ENCODE peak calls at places on chromosomes 1 and 21, in eight cellular contexts. One of them, this sample, is unnamed.

GRCh38 chr1:220184503-220184902 is 87.8 kb downstream of the RAB3GAP2 start:
- DNase-seq in upper lobe of right lung: no peak
- DNase-seq in SK-N-SH: no peak
- DNase-seq in mesenchymal stem cell: no peak
- DNase-seq in RWPE1: no peak
- DNase-seq in hypothalamus: no peak
- DNase-seq in stimulated activated CD4-positive, alpha-beta T cell treated with anti-CD3 and anti-CD28 coated beads, TNF-alpha, amount 100 ng/mL, for 1 hour: no peak
- DNase-seq in Right ventricle myocardium inferior: no peak
- DNase-seq in this sample: no peak

GRCh38 chr1:22542886-22543285 is 20.4 kb upstream of the EPHA8 start:
- DNase-seq in RWPE1: no peak
- DNase-seq in hypothalamus: no peak
- DNase-seq in stimulated activated CD4-positive, alpha-beta T cell treated with anti-CD3 and anti-CD28 coated beads, TNF-alpha, amount 100 ng/mL, for 1 hour: no peak
- DNase-seq in Right ventricle myocardium inferior: no peak
- DNase-seq in SK-N-SH: no peak
- DNase-seq in upper lobe of right lung: no peak
- DNase-seq in mesenchymal stem cell: no peak
- DNase-seq in this sample: no peak

GRCh38 chr1:112904831-112905227 is 51.2 kb downstream of the SLC16A1 start:
- DNase-seq in Right ventricle myocardium inferior: no peak
- DNase-seq in RWPE1: peak; percentile 74
- DNase-seq in hypothalamus: no peak
- DNase-seq in SK-N-SH: no peak
- DNase-seq in mesenchymal stem cell: no peak
- DNase-seq in upper lobe of right lung: peak; percentile 73
- DNase-seq in stimulated activated CD4-positive, alpha-beta T cell treated with anti-CD3 and anti-CD28 coated beads, TNF-alpha, amount 100 ng/mL, for 1 hour: no peak
- DNase-seq in this sample: no peak

GRCh38 chr1:22379566-22379965 is 72.1 kb upstream of the ZBTB40 start:
- DNase-seq in stimulated activated CD4-positive, alpha-beta T cell treated with anti-CD3 and anti-CD28 coated beads, TNF-alpha, amount 100 ng/mL, for 1 hour: no peak
- DNase-seq in hypothalamus: no peak
- DNase-seq in SK-N-SH: peak; percentile 69
- DNase-seq in RWPE1: no peak
- DNase-seq in upper lobe of right lung: no peak
- DNase-seq in Right ventricle myocardium inferior: no peak
- DNase-seq in mesenchymal stem cell: no peak
- DNase-seq in this sample: no peak

GRCh38 chr21:26804895-26805609 is 40.2 kb downstream of the ADAMTS1 start:
- DNase-seq in mesenchymal stem cell: no peak
- DNase-seq in stimulated activated CD4-positive, alpha-beta T cell treated with anti-CD3 and anti-CD28 coated beads, TNF-alpha, amount 100 ng/mL, for 1 hour: no peak
- DNase-seq in RWPE1: no peak
- DNase-seq in SK-N-SH: no peak
- DNase-seq in Right ventricle myocardium inferior: no peak
- DNase-seq in hypothalamus: no peak
- DNase-seq in upper lobe of right lung: no peak
- DNase-seq in this sample: peak; percentile 36

GRCh38 chr1:154849645-154850131 is 20.4 kb downstream of the KCNN3 start:
- DNase-seq in upper lobe of right lung: no peak
- DNase-seq in stimulated activated CD4-positive, alpha-beta T cell treated with anti-CD3 and anti-CD28 coated beads, TNF-alpha, amount 100 ng/mL, for 1 hour: no peak
- DNase-seq in hypothalamus: no peak
- DNase-seq in SK-N-SH: no peak
- DNase-seq in mesenchymal stem cell: no peak
- DNase-seq in RWPE1: no peak
- DNase-seq in Right ventricle myocardium inferior: peak; percentile 53
- DNase-seq in this sample: no peak

GRCh38 chr1:211527006-211527405 is 35.0 kb upstream of the RD3 start:
- DNase-seq in hypothalamus: no peak
- DNase-seq in Right ventricle myocardium inferior: no peak
- DNase-seq in mesenchymal stem cell: no peak
- DNase-seq in upper lobe of right lung: no peak
- DNase-seq in SK-N-SH: no peak
- DNase-seq in stimulated activated CD4-positive, alpha-beta T cell treated with anti-CD3 and anti-CD28 coated beads, TNF-alpha, amount 100 ng/mL, for 1 hour: no peak
- DNase-seq in RWPE1: no peak
- DNase-seq in this sample: no peak

GRCh38 chr1:105004515-105004914 is 1254.8 kb downstream of the AMY1C start:
- DNase-seq in stimulated activated CD4-positive, alpha-beta T cell treated with anti-CD3 and anti-CD28 coated beads, TNF-alpha, amount 100 ng/mL, for 1 hour: no peak
- DNase-seq in RWPE1: no peak
- DNase-seq in upper lobe of right lung: no peak
- DNase-seq in hypothalamus: no peak
- DNase-seq in Right ventricle myocardium inferior: no peak
- DNase-seq in SK-N-SH: no peak
- DNase-seq in mesenchymal stem cell: no peak
- DNase-seq in this sample: no peak

GRCh38 chr1:44988531-44989156 is 2.2 kb upstream of the EIF2B3 start:
- DNase-seq in hypothalamus: no peak
- DNase-seq in mesenchymal stem cell: no peak
- DNase-seq in Right ventricle myocardium inferior: no peak
- DNase-seq in upper lobe of right lung: no peak
- DNase-seq in RWPE1: no peak
- DNase-seq in SK-N-SH: no peak
- DNase-seq in stimulated activated CD4-positive, alpha-beta T cell treated with anti-CD3 and anti-CD28 coated beads, TNF-alpha, amount 100 ng/mL, for 1 hour: no peak
- DNase-seq in this sample: no peak

GRCh38 chr1:91754348-91754747 is 131.6 kb downstream of the TGFBR3 start:
- DNase-seq in hypothalamus: no peak
- DNase-seq in mesenchymal stem cell: no peak
- DNase-seq in stimulated activated CD4-positive, alpha-beta T cell treated with anti-CD3 and anti-CD28 coated beads, TNF-alpha, amount 100 ng/mL, for 1 hour: no peak
- DNase-seq in Right ventricle myocardium inferior: no peak
- DNase-seq in upper lobe of right lung: no peak
- DNase-seq in SK-N-SH: no peak
- DNase-seq in RWPE1: peak; percentile 38
- DNase-seq in this sample: no peak

GRCh38 chr1:60970081-60970509 is 112.3 kb upstream of the NFIA start:
- DNase-seq in stimulated activated CD4-positive, alpha-beta T cell treated with anti-CD3 and anti-CD28 coated beads, TNF-alpha, amount 100 ng/mL, for 1 hour: no peak
- DNase-seq in RWPE1: peak; percentile 54
- DNase-seq in mesenchymal stem cell: peak; percentile 26
- DNase-seq in Right ventricle myocardium inferior: no peak
- DNase-seq in upper lobe of right lung: no peak
- DNase-seq in SK-N-SH: peak; percentile 50
- DNase-seq in hypothalamus: no peak
- DNase-seq in this sample: peak; percentile 79

GRCh38 chr1:35611655-35612054 is 29.7 kb downstream of the PSMB2 start:
- DNase-seq in SK-N-SH: no peak
- DNase-seq in upper lobe of right lung: no peak
- DNase-seq in Right ventricle myocardium inferior: no peak
- DNase-seq in hypothalamus: no peak
- DNase-seq in stimulated activated CD4-positive, alpha-beta T cell treated with anti-CD3 and anti-CD28 coated beads, TNF-alpha, amount 100 ng/mL, for 1 hour: no peak
- DNase-seq in RWPE1: no peak
- DNase-seq in mesenchymal stem cell: no peak
- DNase-seq in this sample: no peak

GRCh38 chr1:36523850-36524249 is 41.1 kb upstream of the CSF3R start:
- DNase-seq in hypothalamus: no peak
- DNase-seq in mesenchymal stem cell: no peak
- DNase-seq in upper lobe of right lung: no peak
- DNase-seq in Right ventricle myocardium inferior: no peak
- DNase-seq in SK-N-SH: no peak
- DNase-seq in RWPE1: no peak
- DNase-seq in stimulated activated CD4-positive, alpha-beta T cell treated with anti-CD3 and anti-CD28 coated beads, TNF-alpha, amount 100 ng/mL, for 1 hour: no peak
- DNase-seq in this sample: no peak

GRCh38 chr1:44547837-44548236 is 126.4 kb downstream of the TMEM53 start:
- DNase-seq in SK-N-SH: no peak
- DNase-seq in RWPE1: no peak
- DNase-seq in upper lobe of right lung: no peak
- DNase-seq in hypothalamus: no peak
- DNase-seq in stimulated activated CD4-positive, alpha-beta T cell treated with anti-CD3 and anti-CD28 coated beads, TNF-alpha, amount 100 ng/mL, for 1 hour: no peak
- DNase-seq in mesenchymal stem cell: no peak
- DNase-seq in Right ventricle myocardium inferior: no peak
- DNase-seq in this sample: no peak

GRCh38 chr1:31562707-31563360 is 13.5 kb upstream of the TINAGL1 start:
- DNase-seq in mesenchymal stem cell: peak; percentile 22
- DNase-seq in upper lobe of right lung: no peak
- DNase-seq in stimulated activated CD4-positive, alpha-beta T cell treated with anti-CD3 and anti-CD28 coated beads, TNF-alpha, amount 100 ng/mL, for 1 hour: no peak
- DNase-seq in RWPE1: peak; percentile 69
- DNase-seq in Right ventricle myocardium inferior: no peak
- DNase-seq in SK-N-SH: no peak
- DNase-seq in hypothalamus: no peak
- DNase-seq in this sample: no peak

GRCh38 chr1:17669305-17669704 is 85.8 kb upstream of the ACTL8 start:
- DNase-seq in upper lobe of right lung: no peak
- DNase-seq in Right ventricle myocardium inferior: no peak
- DNase-seq in RWPE1: no peak
- DNase-seq in stimulated activated CD4-positive, alpha-beta T cell treated with anti-CD3 and anti-CD28 coated beads, TNF-alpha, amount 100 ng/mL, for 1 hour: no peak
- DNase-seq in hypothalamus: no peak
- DNase-seq in SK-N-SH: no peak
- DNase-seq in mesenchymal stem cell: no peak
- DNase-seq in this sample: no peak

GRCh38 chr1:63790989-63791388 is 17.2 kb downstream of the ROR1 start:
- DNase-seq in RWPE1: no peak
- DNase-seq in Right ventricle myocardium inferior: no peak
- DNase-seq in SK-N-SH: no peak
- DNase-seq in mesenchymal stem cell: no peak
- DNase-seq in upper lobe of right lung: no peak
- DNase-seq in stimulated activated CD4-positive, alpha-beta T cell treated with anti-CD3 and anti-CD28 coated beads, TNF-alpha, amount 100 ng/mL, for 1 hour: no peak
- DNase-seq in hypothalamus: no peak
- DNase-seq in this sample: no peak

GRCh38 chr1:185917646-185918045 is 183.5 kb downstream of the HMCN1 start:
- DNase-seq in upper lobe of right lung: no peak
- DNase-seq in hypothalamus: no peak
- DNase-seq in stimulated activated CD4-positive, alpha-beta T cell treated with anti-CD3 and anti-CD28 coated beads, TNF-alpha, amount 100 ng/mL, for 1 hour: no peak
- DNase-seq in SK-N-SH: no peak
- DNase-seq in Right ventricle myocardium inferior: no peak
- DNase-seq in mesenchymal stem cell: peak; percentile 66
- DNase-seq in RWPE1: peak; percentile 6
- DNase-seq in this sample: no peak

GRCh38 chr1:94863297-94863911 is 43.2 kb downstream of the SLC44A3 start:
- DNase-seq in hypothalamus: no peak
- DNase-seq in stimulated activated CD4-positive, alpha-beta T cell treated with anti-CD3 and anti-CD28 coated beads, TNF-alpha, amount 100 ng/mL, for 1 hour: no peak
- DNase-seq in RWPE1: peak; percentile 33
- DNase-seq in mesenchymal stem cell: peak; percentile 93
- DNase-seq in Right ventricle myocardium inferior: no peak
- DNase-seq in upper lobe of right lung: no peak
- DNase-seq in SK-N-SH: no peak
- DNase-seq in this sample: no peak

GRCh38 chr1:54109131-54110105 is 43.4 kb downstream of the CDCP2 start:
- DNase-seq in stimulated activated CD4-positive, alpha-beta T cell treated with anti-CD3 and anti-CD28 coated beads, TNF-alpha, amount 100 ng/mL, for 1 hour: no peak
- DNase-seq in RWPE1: no peak
- DNase-seq in SK-N-SH: no peak
- DNase-seq in upper lobe of right lung: no peak
- DNase-seq in Right ventricle myocardium inferior: no peak
- DNase-seq in mesenchymal stem cell: no peak
- DNase-seq in hypothalamus: no peak
- DNase-seq in this sample: no peak

GRCh38 chr1:233629305-233629935 is 15.5 kb downstream of the KCNK1 start:
- DNase-seq in Right ventricle myocardium inferior: no peak
- DNase-seq in hypothalamus: no peak
- DNase-seq in mesenchymal stem cell: no peak
- DNase-seq in SK-N-SH: no peak
- DNase-seq in upper lobe of right lung: no peak
- DNase-seq in RWPE1: no peak
- DNase-seq in stimulated activated CD4-positive, alpha-beta T cell treated with anti-CD3 and anti-CD28 coated beads, TNF-alpha, amount 100 ng/mL, for 1 hour: no peak
- DNase-seq in this sample: no peak

GRCh38 chr1:228785366-228786085 is 50.2 kb downstream of the RHOU start:
- DNase-seq in hypothalamus: no peak
- DNase-seq in upper lobe of right lung: no peak
- DNase-seq in stimulated activated CD4-positive, alpha-beta T cell treated with anti-CD3 and anti-CD28 coated beads, TNF-alpha, amount 100 ng/mL, for 1 hour: no peak
- DNase-seq in RWPE1: no peak
- DNase-seq in mesenchymal stem cell: no peak
- DNase-seq in SK-N-SH: no peak
- DNase-seq in Right ventricle myocardium inferior: no peak
- DNase-seq in this sample: no peak

GRCh38 chr1:168088511-168089325 is 48.0 kb downstream of the GPR161 start:
- DNase-seq in RWPE1: no peak
- DNase-seq in mesenchymal stem cell: no peak
- DNase-seq in Right ventricle myocardium inferior: no peak
- DNase-seq in SK-N-SH: no peak
- DNase-seq in stimulated activated CD4-positive, alpha-beta T cell treated with anti-CD3 and anti-CD28 coated beads, TNF-alpha, amount 100 ng/mL, for 1 hour: no peak
- DNase-seq in hypothalamus: no peak
- DNase-seq in upper lobe of right lung: no peak
- DNase-seq in this sample: no peak

GRCh38 chr1:6956488-6957159 is 171.4 kb downstream of the CAMTA1 start:
- DNase-seq in RWPE1: peak; percentile 26
- DNase-seq in stimulated activated CD4-positive, alpha-beta T cell treated with anti-CD3 and anti-CD28 coated beads, TNF-alpha, amount 100 ng/mL, for 1 hour: no peak
- DNase-seq in hypothalamus: no peak
- DNase-seq in Right ventricle myocardium inferior: no peak
- DNase-seq in mesenchymal stem cell: no peak
- DNase-seq in upper lobe of right lung: no peak
- DNase-seq in SK-N-SH: no peak
- DNase-seq in this sample: no peak

GRCh38 chr1:210072129-210072528 is 134.1 kb downstream of the SYT14 start:
- DNase-seq in SK-N-SH: peak; percentile 49
- DNase-seq in RWPE1: no peak
- DNase-seq in upper lobe of right lung: no peak
- DNase-seq in Right ventricle myocardium inferior: no peak
- DNase-seq in hypothalamus: no peak
- DNase-seq in stimulated activated CD4-positive, alpha-beta T cell treated with anti-CD3 and anti-CD28 coated beads, TNF-alpha, amount 100 ng/mL, for 1 hour: no peak
- DNase-seq in mesenchymal stem cell: no peak
- DNase-seq in this sample: peak; percentile 60

GRCh38 chr1:206925116-206925736 is 3.5 kb upstream of the FCMR start:
- DNase-seq in Right ventricle myocardium inferior: peak; percentile 88
- DNase-seq in RWPE1: no peak
- DNase-seq in mesenchymal stem cell: peak; percentile 7
- DNase-seq in hypothalamus: no peak
- DNase-seq in SK-N-SH: no peak
- DNase-seq in stimulated activated CD4-positive, alpha-beta T cell treated with anti-CD3 and anti-CD28 coated beads, TNF-alpha, amount 100 ng/mL, for 1 hour: no peak
- DNase-seq in upper lobe of right lung: peak; percentile 82
- DNase-seq in this sample: peak; percentile 11

GRCh38 chr1:200989337-200989736 is 34.2 kb downstream of the KIF21B start:
- DNase-seq in upper lobe of right lung: no peak
- DNase-seq in RWPE1: no peak
- DNase-seq in SK-N-SH: no peak
- DNase-seq in Right ventricle myocardium inferior: no peak
- DNase-seq in stimulated activated CD4-positive, alpha-beta T cell treated with anti-CD3 and anti-CD28 coated beads, TNF-alpha, amount 100 ng/mL, for 1 hour: no peak
- DNase-seq in hypothalamus: no peak
- DNase-seq in mesenchymal stem cell: no peak
- DNase-seq in this sample: no peak

GRCh38 chr1:119964673-119965363 is 68.5 kb upstream of the ADAM30 start:
- DNase-seq in stimulated activated CD4-positive, alpha-beta T cell treated with anti-CD3 and anti-CD28 coated beads, TNF-alpha, amount 100 ng/mL, for 1 hour: no peak
- DNase-seq in hypothalamus: peak; percentile 32
- DNase-seq in Right ventricle myocardium inferior: no peak
- DNase-seq in mesenchymal stem cell: no peak
- DNase-seq in SK-N-SH: no peak
- DNase-seq in RWPE1: no peak
- DNase-seq in upper lobe of right lung: no peak
- DNase-seq in this sample: no peak

GRCh38 chr1:236063919-236064673 is 794 bp downstream of the NID1 start:
- DNase-seq in SK-N-SH: peak; percentile 73
- DNase-seq in upper lobe of right lung: peak; percentile 72
- DNase-seq in hypothalamus: peak; percentile 50
- DNase-seq in stimulated activated CD4-positive, alpha-beta T cell treated with anti-CD3 and anti-CD28 coated beads, TNF-alpha, amount 100 ng/mL, for 1 hour: no peak
- DNase-seq in RWPE1: peak; percentile 44
- DNase-seq in mesenchymal stem cell: peak; percentile 85
- DNase-seq in Right ventricle myocardium inferior: peak; percentile 85
- DNase-seq in this sample: no peak

GRCh38 chr1:208069317-208069716 is 158.4 kb upstream of the CD34 start:
- DNase-seq in upper lobe of right lung: no peak
- DNase-seq in stimulated activated CD4-positive, alpha-beta T cell treated with anti-CD3 and anti-CD28 coated beads, TNF-alpha, amount 100 ng/mL, for 1 hour: no peak
- DNase-seq in RWPE1: no peak
- DNase-seq in Right ventricle myocardium inferior: no peak
- DNase-seq in SK-N-SH: peak; percentile 67
- DNase-seq in mesenchymal stem cell: no peak
- DNase-seq in hypothalamus: no peak
- DNase-seq in this sample: peak; percentile 18

GRCh38 chr1:77036560-77036959 is 169.3 kb downstream of the ST6GALNAC5 start:
- DNase-seq in mesenchymal stem cell: peak; percentile 54
- DNase-seq in SK-N-SH: no peak
- DNase-seq in upper lobe of right lung: no peak
- DNase-seq in RWPE1: no peak
- DNase-seq in Right ventricle myocardium inferior: no peak
- DNase-seq in hypothalamus: no peak
- DNase-seq in stimulated activated CD4-positive, alpha-beta T cell treated with anti-CD3 and anti-CD28 coated beads, TNF-alpha, amount 100 ng/mL, for 1 hour: no peak
- DNase-seq in this sample: no peak

GRCh38 chr1:236854602-236854978 is 59.5 kb downstream of the MTR start:
- DNase-seq in RWPE1: peak; percentile 4
- DNase-seq in Right ventricle myocardium inferior: no peak
- DNase-seq in hypothalamus: no peak
- DNase-seq in mesenchymal stem cell: peak; percentile 27
- DNase-seq in stimulated activated CD4-positive, alpha-beta T cell treated with anti-CD3 and anti-CD28 coated beads, TNF-alpha, amount 100 ng/mL, for 1 hour: no peak
- DNase-seq in SK-N-SH: no peak
- DNase-seq in upper lobe of right lung: no peak
- DNase-seq in this sample: no peak

GRCh38 chr1:63772876-63773275 is 941 bp upstream of the ROR1 start:
- DNase-seq in hypothalamus: no peak
- DNase-seq in SK-N-SH: no peak
- DNase-seq in stimulated activated CD4-positive, alpha-beta T cell treated with anti-CD3 and anti-CD28 coated beads, TNF-alpha, amount 100 ng/mL, for 1 hour: no peak
- DNase-seq in RWPE1: no peak
- DNase-seq in upper lobe of right lung: no peak
- DNase-seq in Right ventricle myocardium inferior: no peak
- DNase-seq in mesenchymal stem cell: no peak
- DNase-seq in this sample: no peak

This sample was measured in SK-N-DZ.